ENCODE peak calls at places on chromosomes 3 and 15, in four cellular contexts. X, Q, D and L are unnamed samples.

GRCh38 chr3:181264491-181264890 is 275.0 kb upstream of the DNAJC19 start:
- DNase-seq in X (no peak), Q (no peak), D (no peak), L (no peak)

GRCh38 chr3:172194702-172195392 is 155.5 kb downstream of the FNDC3B start:
- DNase-seq in X (no peak), Q (no peak), D (no peak), L (no peak)

GRCh38 chr3:186515115-186515514 is 29.1 kb downstream of the CRYGS start:
- DNase-seq in X (no peak), Q (no peak), D (no peak), L (no peak)

GRCh38 chr3:16884084-16884747 is 539 bp upstream of the PLCL2 start:
- DNase-seq in X (peak; percentile 62), Q (no peak), D (peak; percentile 75), L (no peak)

GRCh38 chr3:29605845-29606244 is 325.0 kb downstream of the RBMS3 start:
- DNase-seq in X (no peak), Q (no peak), D (peak; percentile 3), L (no peak)

GRCh38 chr3:23294770-23295387 is 91.8 kb downstream of the UBE2E2 start:
- DNase-seq in X (no peak), Q (no peak), D (no peak), L (no peak)

GRCh38 chr3:32975891-32976290 is 24.4 kb downstream of the CCR4 start:
- DNase-seq in X (no peak), Q (no peak), D (no peak), L (no peak)

GRCh38 chr15:34018021-34018645 is 20.9 kb downstream of the AVEN start:
- DNase-seq in X (no peak), Q (no peak), D (no peak), L (no peak)

GRCh38 chr15:99568548-99569352 is 3.0 kb downstream of the MEF2A start:
- DNase-seq in X (no peak), Q (no peak), D (peak; percentile 57), L (no peak)

GRCh38 chr3:157311633-157312365 is 124.9 kb upstream of the PTX3 start:
- DNase-seq in X (no peak), Q (no peak), D (peak; percentile 34), L (no peak)

GRCh38 chr3:69791919-69792399 is 52.7 kb downstream of the MITF start:
- DNase-seq in X (no peak), Q (peak; percentile 49), D (no peak), L (no peak)

GRCh38 chr15:38275951-38276350 is 23.3 kb downstream of the SPRED1 start:
- DNase-seq in X (no peak), Q (no peak), D (no peak), L (no peak)

GRCh38 chr15:74800559-74801094 is 12.0 kb upstream of the LMAN1L start:
- DNase-seq in X (no peak), Q (no peak), D (no peak), L (no peak)

GRCh38 chr3:125069452-125069851 is 13.7 kb upstream of the HEG1 start:
- DNase-seq in X (no peak), Q (no peak), D (no peak), L (no peak)

GRCh38 chr3:176906046-176906905 is 291.0 kb downstream of the TBL1XR1 start:
- DNase-seq in X (no peak), Q (no peak), D (peak; percentile 4), L (no peak)

GRCh38 chr3:64158334-64158733 is 66.9 kb downstream of the PRICKLE2 start:
- DNase-seq in X (no peak), Q (no peak), D (no peak), L (no peak)

GRCh38 chr3:179898024-179898423 is 138.7 kb downstream of the PEX5L start:
- DNase-seq in X (no peak), Q (no peak), D (peak; percentile 3), L (no peak)

GRCh38 chr3:17431004-17431403 is 311.4 kb downstream of the TBC1D5 start:
- DNase-seq in X (no peak), Q (peak; percentile 59), D (no peak), L (no peak)

GRCh38 chr3:193903976-193904375 is 232.0 kb upstream of the HES1 start:
- DNase-seq in X (no peak), Q (peak; percentile 9), D (no peak), L (no peak)

GRCh38 chr3:157982359-157982758 is 123.9 kb downstream of the SHOX2 start:
- DNase-seq in X (no peak), Q (no peak), D (no peak), L (no peak)

GRCh38 chr3:79491029-79491634 is 276.7 kb downstream of the ROBO1 start:
- DNase-seq in X (no peak), Q (no peak), D (no peak), L (no peak)

GRCh38 chr3:172332256-172333041 is 115.8 kb downstream of the GHSR start:
- DNase-seq in X (peak; percentile 9), Q (peak; percentile 26), D (peak; percentile 50), L (no peak)

GRCh38 chr3:81778678-81779182 is 17.3 kb upstream of the GBE1 start:
- DNase-seq in X (no peak), Q (no peak), D (no peak), L (no peak)

GRCh38 chr15:38486946-38487345 is 33.0 kb downstream of the FAM98B start:
- DNase-seq in X (no peak), Q (no peak), D (peak; percentile 5), L (no peak)

GRCh38 chr15:29400701-29401100 is 131.1 kb upstream of the NSMCE3 start:
- DNase-seq in X (no peak), Q (no peak), D (no peak), L (no peak)

GRCh38 chr3:59575113-59576001 is 525.5 kb upstream of the CFAP20DC start:
- DNase-seq in X (peak; percentile 60), Q (peak; percentile 66), D (peak; percentile 64), L (no peak)

GRCh38 chr3:106552401-106553043 is 683.7 kb upstream of the CBLB start:
- DNase-seq in X (no peak), Q (no peak), D (no peak), L (no peak)

GRCh38 chr3:119649764-119650163 is 10.6 kb downstream of the POPDC2 start:
- DNase-seq in X (no peak), Q (no peak), D (no peak), L (no peak)

GRCh38 chr3:177905895-177906511 is 630.2 kb upstream of the KCNMB2 start:
- DNase-seq in X (no peak), Q (peak; percentile 57), D (peak; percentile 76), L (no peak)

GRCh38 chr15:84816694-84817460 is at the start of gene ALPK3:
- DNase-seq in X (no peak), Q (no peak), D (no peak), L (no peak)

GRCh38 chr3:53949541-53949940 is 57.9 kb upstream of the SELENOK start:
- DNase-seq in X (no peak), Q (no peak), D (no peak), L (no peak)

GRCh38 chr3:107263269-107264021 is 113.8 kb upstream of the CCDC54 start:
- DNase-seq in X (no peak), Q (no peak), D (peak; percentile 18), L (no peak)

GRCh38 chr3:153621988-153622387 is 460.0 kb downstream of the RAP2B start:
- DNase-seq in X (no peak), Q (no peak), D (no peak), L (no peak)

GRCh38 chr3:56137406-56137805 is 330.9 kb downstream of the ERC2 start:
- DNase-seq in X (no peak), Q (no peak), D (no peak), L (no peak)

GRCh38 chr3:150412599-150413069 is 4.5 kb downstream of the TSC22D2 start:
- DNase-seq in X (no peak), Q (peak; percentile 32), D (no peak), L (no peak)

GRCh38 chr3:184175981-184176376 is 1.3 kb downstream of the AP2M1 start:
- DNase-seq in X (no peak), Q (no peak), D (no peak), L (no peak)